ENCODE peak calls at places on chromosomes 5 and 9, in nine cellular contexts. B is kidney; H is uterus; Q is stimulated activated CD8-positive, alpha-beta memory T cell treated with anti-CD3 and anti-CD28 coated beads, Interleukin-4, amount 100 ng/mL, for 1 hour; L is tibial artery; C is activated CD8-positive, alpha-beta T cell treated with anti-CD3 and anti-CD28 coated beads for 36 hours; S is activated effector memory CD4-positive, alpha-beta T cell treated with anti-CD3 and anti-CD28 coated beads, Interleukin-2, amount 50 U/mL, for 16 hours; M is H54; V is stimulated activated CD4-positive, alpha-beta T cell treated with anti-CD3 and anti-CD28 coated beads, Interleukin-1b, Interleukin-23, amount 100 ng/mL, for 24 hours. O is an unnamed sample.

GRCh38 chr5:107806705-107807104 is 136.0 kb upstream of the EFNA5 start:
- DNase-seq in B (no peak), H (no peak), Q (no peak), L (no peak), C (no peak), S (no peak), M (peak), V (no peak), O (no peak)

GRCh38 chr5:37916525-37916924 is 76.7 kb upstream of the GDNF start:
- DNase-seq in B (no peak), H (no peak), Q (no peak), L (no peak), C (no peak), S (no peak), M (no peak), V (no peak), O (no peak)

GRCh38 chr9:109518621-109519335 is 20.7 kb upstream of the PTPN3 start:
- DNase-seq in B (no peak), H (no peak), Q (no peak), L (no peak), C (no peak), S (no peak), M (no peak), V (no peak), O (peak)

GRCh38 chr9:133441571-133441970 is 18.2 kb upstream of the CACFD1 start:
- DNase-seq in B (no peak), H (no peak), Q (no peak), L (no peak), C (no peak), S (no peak), M (no peak), V (no peak), O (no peak)

GRCh38 chr9:131807131-131807990 is 67.5 kb upstream of the RAPGEF1 start:
- DNase-seq in B (peak), H (no peak), Q (no peak), L (no peak), C (no peak), S (no peak), M (no peak), V (no peak), O (no peak)

GRCh38 chr5:36237756-36238155 is 4.0 kb downstream of the NADK2 start:
- DNase-seq in B (no peak), H (no peak), Q (no peak), L (no peak), C (no peak), S (no peak), M (no peak), V (no peak), O (no peak)

GRCh38 chr5:74131256-74131655 is 505.3 kb downstream of the ARHGEF28 start:
- DNase-seq in B (no peak), H (no peak), Q (no peak), L (no peak), C (no peak), S (no peak), M (no peak), V (no peak), O (no peak)

GRCh38 chr5:34923694-34924461 is 5.5 kb upstream of the DNAJC21 start:
- DNase-seq in B (no peak), H (no peak), Q (no peak), L (no peak), C (peak), S (no peak), M (peak), V (peak), O (peak)

GRCh38 chr5:179154346-179154990 is 94.3 kb downstream of the ZNF354C start:
- DNase-seq in B (peak), H (peak), Q (no peak), L (peak), C (no peak), S (peak), M (no peak), V (no peak), O (no peak)

GRCh38 chr5:145908206-145908945 is 28.0 kb upstream of the SH3RF2 start:
- DNase-seq in B (no peak), H (no peak), Q (no peak), L (no peak), C (no peak), S (no peak), M (no peak), V (no peak), O (no peak)

GRCh38 chr5:180637962-180638680 is 11.3 kb downstream of the FLT4 start:
- DNase-seq in B (peak), H (no peak), Q (no peak), L (peak), C (no peak), S (peak), M (no peak), V (no peak), O (no peak)

GRCh38 chr9:96075111-96075510 is 199.6 kb downstream of the ERCC6L2 start:
- DNase-seq in B (no peak), H (no peak), Q (no peak), L (no peak), C (no peak), S (no peak), M (no peak), V (no peak), O (no peak)

GRCh38 chr5:167261309-167262100 is 1029.9 kb upstream of the WWC1 start:
- DNase-seq in B (no peak), H (no peak), Q (no peak), L (no peak), C (no peak), S (no peak), M (peak), V (no peak), O (no peak)

GRCh38 chr5:2755811-2756210 is 4.3 kb upstream of the IRX2 start:
- DNase-seq in B (peak), H (no peak), Q (no peak), L (peak), C (no peak), S (no peak), M (no peak), V (no peak), O (no peak)

GRCh38 chr5:179762079-179762780 is 29.6 kb downstream of the MAML1 start:
- DNase-seq in B (no peak), H (no peak), Q (no peak), L (no peak), C (peak), S (no peak), M (no peak), V (no peak), O (peak)

GRCh38 chr5:128770907-128771306 is 194.4 kb upstream of the SLC27A6 start:
- DNase-seq in B (no peak), H (no peak), Q (no peak), L (no peak), C (no peak), S (no peak), M (no peak), V (no peak), O (peak)

O was measured in MV-4-11.